ENCODE peak calls at places on chromosome 21, in seven cellular contexts. One of them, this sample, is unnamed.

GRCh38 chr21:19908386-19908785 is 1089.8 kb upstream of the NCAM2 start:
- DNase-seq in left ventricle myocardium inferior: no peak
- DNase-seq in colonic mucosa: no peak
- DNase-seq in GM10248: no peak
- DNase-seq in GM06990: no peak
- DNase-seq in transverse colon: no peak
- DNase-seq in WERI-Rb-1: no peak
- DNase-seq in this sample: no peak

GRCh38 chr21:36478207-36478701 is 1.7 kb downstream of the CLDN14 start:
- DNase-seq in colonic mucosa: no peak
- DNase-seq in left ventricle myocardium inferior: no peak
- DNase-seq in GM06990: peak
- DNase-seq in GM10248: no peak
- DNase-seq in WERI-Rb-1: no peak
- DNase-seq in transverse colon: no peak
- DNase-seq in this sample: no peak

GRCh38 chr21:16196521-16197208 is 466.9 kb downstream of the USP25 start:
- DNase-seq in left ventricle myocardium inferior: no peak
- DNase-seq in GM10248: no peak
- DNase-seq in transverse colon: no peak
- DNase-seq in colonic mucosa: no peak
- DNase-seq in WERI-Rb-1: no peak
- DNase-seq in GM06990: peak
- DNase-seq in this sample: no peak

GRCh38 chr21:16468191-16468590 is 738.4 kb downstream of the USP25 start:
- DNase-seq in colonic mucosa: no peak
- DNase-seq in transverse colon: no peak
- DNase-seq in WERI-Rb-1: no peak
- DNase-seq in GM10248: no peak
- DNase-seq in GM06990: no peak
- DNase-seq in left ventricle myocardium inferior: no peak
- DNase-seq in this sample: no peak

GRCh38 chr21:42655797-42656770 is 2.7 kb downstream of the PDE9A start:
- DNase-seq in transverse colon: peak
- DNase-seq in colonic mucosa: peak
- DNase-seq in WERI-Rb-1: no peak
- DNase-seq in GM10248: no peak
- DNase-seq in GM06990: no peak
- DNase-seq in left ventricle myocardium inferior: no peak
- DNase-seq in this sample: no peak

GRCh38 chr21:21612446-21612845 is 614.2 kb downstream of the NCAM2 start:
- DNase-seq in WERI-Rb-1: no peak
- DNase-seq in GM10248: no peak
- DNase-seq in colonic mucosa: no peak
- DNase-seq in left ventricle myocardium inferior: no peak
- DNase-seq in transverse colon: no peak
- DNase-seq in GM06990: no peak
- DNase-seq in this sample: no peak

GRCh38 chr21:28016571-28016970 is 976.1 kb downstream of the LTN1 start:
- DNase-seq in GM10248: no peak
- DNase-seq in colonic mucosa: no peak
- DNase-seq in left ventricle myocardium inferior: no peak
- DNase-seq in WERI-Rb-1: no peak
- DNase-seq in transverse colon: no peak
- DNase-seq in GM06990: no peak
- DNase-seq in this sample: no peak

GRCh38 chr21:29676395-29676794 is 263.4 kb downstream of the GRIK1 start:
- DNase-seq in GM06990: no peak
- DNase-seq in left ventricle myocardium inferior: no peak
- DNase-seq in GM10248: no peak
- DNase-seq in WERI-Rb-1: no peak
- DNase-seq in transverse colon: no peak
- DNase-seq in colonic mucosa: no peak
- DNase-seq in this sample: no peak

GRCh38 chr21:29300547-29301138 is 1.9 kb downstream of the BACH1 start:
- DNase-seq in GM10248: peak
- DNase-seq in WERI-Rb-1: peak
- DNase-seq in colonic mucosa: no peak
- DNase-seq in transverse colon: no peak
- DNase-seq in left ventricle myocardium inferior: no peak
- DNase-seq in GM06990: peak
- DNase-seq in this sample: peak

GRCh38 chr21:33064623-33064996 is 5.3 kb upstream of the OLIG1 start:
- DNase-seq in transverse colon: no peak
- DNase-seq in colonic mucosa: no peak
- DNase-seq in GM10248: no peak
- DNase-seq in GM06990: no peak
- DNase-seq in WERI-Rb-1: no peak
- DNase-seq in left ventricle myocardium inferior: no peak
- DNase-seq in this sample: no peak

GRCh38 chr21:38433516-38433915 is 64.8 kb downstream of the ERG start:
- DNase-seq in GM06990: no peak
- DNase-seq in colonic mucosa: no peak
- DNase-seq in GM10248: no peak
- DNase-seq in left ventricle myocardium inferior: no peak
- DNase-seq in transverse colon: no peak
- DNase-seq in WERI-Rb-1: no peak
- DNase-seq in this sample: no peak

GRCh38 chr21:10272216-10272615 is 249.2 kb upstream of the TPTE start:
- DNase-seq in GM10248: peak
- DNase-seq in left ventricle myocardium inferior: no peak
- DNase-seq in transverse colon: no peak
- DNase-seq in colonic mucosa: no peak
- DNase-seq in WERI-Rb-1: no peak
- DNase-seq in GM06990: no peak
- DNase-seq in this sample: no peak

GRCh38 chr21:39180429-39181019 is 2.7 kb downstream of the PSMG1 start:
- DNase-seq in GM10248: no peak
- DNase-seq in GM06990: no peak
- DNase-seq in transverse colon: no peak
- DNase-seq in left ventricle myocardium inferior: no peak
- DNase-seq in colonic mucosa: no peak
- DNase-seq in WERI-Rb-1: no peak
- DNase-seq in this sample: no peak

GRCh38 chr21:24939288-24939687 is 668.0 kb downstream of the MRPL39 start:
- DNase-seq in GM10248: no peak
- DNase-seq in left ventricle myocardium inferior: no peak
- DNase-seq in transverse colon: peak
- DNase-seq in WERI-Rb-1: no peak
- DNase-seq in colonic mucosa: no peak
- DNase-seq in GM06990: no peak
- DNase-seq in this sample: no peak

GRCh38 chr21:38260426-38260825 is 3.6 kb downstream of the KCNJ15 start:
- DNase-seq in colonic mucosa: no peak
- DNase-seq in left ventricle myocardium inferior: no peak
- DNase-seq in WERI-Rb-1: no peak
- DNase-seq in GM10248: no peak
- DNase-seq in transverse colon: no peak
- DNase-seq in GM06990: no peak
- DNase-seq in this sample: no peak

GRCh38 chr21:28018741-28019669 is 973.7 kb downstream of the LTN1 start:
- DNase-seq in left ventricle myocardium inferior: no peak
- DNase-seq in transverse colon: no peak
- DNase-seq in WERI-Rb-1: no peak
- DNase-seq in GM06990: peak
- DNase-seq in colonic mucosa: no peak
- DNase-seq in GM10248: no peak
- DNase-seq in this sample: no peak

GRCh38 chr21:38797470-38797869 is 8.3 kb upstream of the ETS2 start:
- DNase-seq in GM10248: no peak
- DNase-seq in left ventricle myocardium inferior: no peak
- DNase-seq in transverse colon: peak
- DNase-seq in WERI-Rb-1: no peak
- DNase-seq in colonic mucosa: no peak
- DNase-seq in GM06990: no peak
- DNase-seq in this sample: no peak

GRCh38 chr21:29007801-29008200 is 11.3 kb downstream of the RWDD2B start:
- DNase-seq in WERI-Rb-1: no peak
- DNase-seq in left ventricle myocardium inferior: no peak
- DNase-seq in transverse colon: no peak
- DNase-seq in GM06990: no peak
- DNase-seq in colonic mucosa: no peak
- DNase-seq in GM10248: no peak
- DNase-seq in this sample: no peak

GRCh38 chr21:26966978-26967913 is at the start of gene ADAMTS5:
- DNase-seq in WERI-Rb-1: no peak
- DNase-seq in colonic mucosa: peak
- DNase-seq in GM06990: no peak
- DNase-seq in transverse colon: peak
- DNase-seq in GM10248: peak
- DNase-seq in left ventricle myocardium inferior: peak
- DNase-seq in this sample: peak

GRCh38 chr21:42666918-42667317 is 13.5 kb downstream of the PDE9A start:
- DNase-seq in colonic mucosa: no peak
- DNase-seq in GM10248: no peak
- DNase-seq in GM06990: no peak
- DNase-seq in left ventricle myocardium inferior: no peak
- DNase-seq in transverse colon: no peak
- DNase-seq in WERI-Rb-1: no peak
- DNase-seq in this sample: no peak

GRCh38 chr21:28144089-28144488 is 848.6 kb downstream of the LTN1 start:
- DNase-seq in left ventricle myocardium inferior: no peak
- DNase-seq in GM10248: no peak
- DNase-seq in GM06990: no peak
- DNase-seq in colonic mucosa: no peak
- DNase-seq in transverse colon: no peak
- DNase-seq in WERI-Rb-1: no peak
- DNase-seq in this sample: no peak

DNA sequence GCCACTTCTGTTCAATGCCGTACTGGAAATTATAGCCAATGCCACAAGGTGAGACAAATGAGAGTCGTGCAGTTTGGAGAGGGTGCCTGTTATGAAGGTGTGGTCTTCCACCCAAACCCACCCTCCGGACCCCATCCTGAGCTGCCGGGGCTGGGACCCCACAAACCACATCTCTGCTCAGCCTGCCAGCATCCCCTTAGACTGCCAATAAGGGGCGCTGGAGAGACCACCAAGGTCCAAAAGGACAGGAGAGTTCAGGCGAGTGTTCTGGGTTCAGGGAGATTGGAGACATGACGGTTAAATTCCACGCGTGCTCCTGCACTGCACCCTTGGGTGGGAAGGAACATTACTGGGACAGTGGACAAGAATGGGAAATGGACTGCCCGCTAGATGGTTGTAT is 48.7 kb upstream of the COL18A1 start:
- DNase-seq in colonic mucosa: no peak
- DNase-seq in left ventricle myocardium inferior: no peak
- DNase-seq in WERI-Rb-1: no peak
- DNase-seq in GM06990: no peak
- DNase-seq in transverse colon: no peak
- DNase-seq in GM10248: no peak
- DNase-seq in this sample: no peak
- TF ChIP-seq CTCF in colonic mucosa: no peak
- TF ChIP-seq CTCF in left ventricle myocardium inferior: no peak
- TF ChIP-seq CTCF in WERI-Rb-1: peak
- TF ChIP-seq CTCF in GM06990: no peak
- TF ChIP-seq CTCF in transverse colon: no peak
- TF ChIP-seq CTCF in GM10248: no peak
- TF ChIP-seq CTCF in this sample: no peak

GRCh38 chr21:17725339-17725738 is 93.8 kb downstream of the C21orf91 start:
- DNase-seq in transverse colon: no peak
- DNase-seq in WERI-Rb-1: no peak
- DNase-seq in GM10248: no peak
- DNase-seq in colonic mucosa: no peak
- DNase-seq in GM06990: no peak
- DNase-seq in left ventricle myocardium inferior: no peak
- DNase-seq in this sample: no peak

GRCh38 chr21:17729455-17729854 is 89.7 kb downstream of the C21orf91 start:
- DNase-seq in GM06990: no peak
- DNase-seq in left ventricle myocardium inferior: no peak
- DNase-seq in colonic mucosa: no peak
- DNase-seq in GM10248: no peak
- DNase-seq in WERI-Rb-1: no peak
- DNase-seq in transverse colon: no peak
- DNase-seq in this sample: no peak

GRCh38 chr21:17727361-17727760 is 91.8 kb downstream of the C21orf91 start:
- DNase-seq in GM06990: no peak
- DNase-seq in transverse colon: no peak
- DNase-seq in WERI-Rb-1: no peak
- DNase-seq in GM10248: no peak
- DNase-seq in left ventricle myocardium inferior: no peak
- DNase-seq in colonic mucosa: no peak
- DNase-seq in this sample: no peak

GRCh38 chr21:17730782-17731181 is 88.4 kb downstream of the C21orf91 start:
- DNase-seq in left ventricle myocardium inferior: no peak
- DNase-seq in colonic mucosa: no peak
- DNase-seq in GM06990: no peak
- DNase-seq in GM10248: no peak
- DNase-seq in transverse colon: no peak
- DNase-seq in WERI-Rb-1: no peak
- DNase-seq in this sample: no peak

GRCh38 chr21:17726047-17726446 is 93.1 kb downstream of the C21orf91 start:
- DNase-seq in transverse colon: no peak
- DNase-seq in WERI-Rb-1: peak
- DNase-seq in GM10248: no peak
- DNase-seq in colonic mucosa: no peak
- DNase-seq in left ventricle myocardium inferior: no peak
- DNase-seq in GM06990: no peak
- DNase-seq in this sample: no peak
- TF ChIP-seq CTCF in transverse colon: no peak
- TF ChIP-seq CTCF in WERI-Rb-1: peak
- TF ChIP-seq CTCF in GM10248: no peak
- TF ChIP-seq CTCF in colonic mucosa: no peak
- TF ChIP-seq CTCF in left ventricle myocardium inferior: no peak
- TF ChIP-seq CTCF in GM06990: no peak
- TF ChIP-seq CTCF in this sample: no peak

GRCh38 chr21:41562101-41563000 is 54.4 kb upstream of the TMPRSS2 start:
- DNase-seq in colonic mucosa: no peak
- DNase-seq in transverse colon: peak
- DNase-seq in WERI-Rb-1: no peak
- DNase-seq in left ventricle myocardium inferior: peak
- DNase-seq in GM06990: no peak
- DNase-seq in GM10248: no peak
- DNase-seq in this sample: no peak
- TF ChIP-seq CTCF in colonic mucosa: no peak
- TF ChIP-seq CTCF in transverse colon: no peak
- TF ChIP-seq CTCF in WERI-Rb-1: no peak
- TF ChIP-seq CTCF in left ventricle myocardium inferior: no peak
- TF ChIP-seq CTCF in GM06990: no peak
- TF ChIP-seq CTCF in GM10248: no peak
- TF ChIP-seq CTCF in this sample: no peak

DNA sequence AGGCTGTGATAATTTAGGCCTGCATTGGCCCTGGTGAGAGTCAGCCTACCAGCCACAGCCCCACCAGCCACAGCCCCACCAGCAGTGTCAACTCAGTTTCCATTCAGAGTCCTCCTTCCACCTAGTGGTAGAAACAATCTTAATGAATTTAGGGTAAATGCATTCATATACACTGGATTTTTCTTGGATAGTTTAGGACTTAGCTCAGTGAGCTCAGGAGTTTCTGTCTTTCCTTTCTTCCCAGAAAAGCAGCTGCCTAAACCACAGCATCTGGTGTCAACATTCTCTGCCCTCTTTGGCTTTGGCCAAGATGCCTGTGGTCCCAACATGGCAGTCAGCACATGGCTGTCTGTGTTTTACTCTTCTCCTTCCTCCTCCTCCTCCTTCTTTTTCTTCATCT is 94.0 kb downstream of the CLIC6 start:
- DNase-seq in GM10248: no peak
- DNase-seq in left ventricle myocardium inferior: no peak
- DNase-seq in colonic mucosa: no peak
- DNase-seq in GM06990: no peak
- DNase-seq in WERI-Rb-1: no peak
- DNase-seq in transverse colon: no peak
- DNase-seq in this sample: no peak
- TF ChIP-seq CTCF in GM10248: no peak
- TF ChIP-seq CTCF in left ventricle myocardium inferior: no peak
- TF ChIP-seq CTCF in colonic mucosa: no peak
- TF ChIP-seq CTCF in GM06990: no peak
- TF ChIP-seq CTCF in WERI-Rb-1: no peak
- TF ChIP-seq CTCF in transverse colon: no peak
- TF ChIP-seq CTCF in this sample: no peak